ENCODE peak calls at places on chromosomes 5 and 9, in nine cellular contexts. K, X, I, T, L, E, B, C and G are unnamed samples.

GRCh38 chr5:912356-913091 is 19.8 kb downstream of the TRIP13 start:
- DNase-seq in K (no peak), X (peak; percentile 19), I (no peak), T (peak; percentile 96), L (no peak), E (peak; percentile 40), B (no peak), C (no peak), G (no peak)

GRCh38 chr9:136292591-136293448 is 11.1 kb downstream of the CCDC187 start:
- DNase-seq in K (no peak), X (no peak), I (no peak), T (no peak), L (no peak), E (no peak), B (peak; percentile 46), C (no peak), G (no peak)

GRCh38 chr5:162324356-162324755 is 256.8 kb downstream of the GABRG2 start:
- DNase-seq in K (no peak), X (no peak), I (no peak), T (no peak), L (no peak), E (no peak), B (no peak), C (no peak), G (no peak)

GRCh38 chr5:106843812-106844416 is 826.8 kb downstream of the EFNA5 start:
- DNase-seq in K (no peak), X (no peak), I (no peak), T (no peak), L (no peak), E (no peak), B (no peak), C (no peak), G (no peak)

GRCh38 chr9:107375651-107376369 is 92.7 kb downstream of the RAD23B start:
- DNase-seq in K (no peak), X (no peak), I (no peak), T (no peak), L (no peak), E (no peak), B (no peak), C (no peak), G (no peak)

GRCh38 chr9:137167113-137167751 is 2.6 kb downstream of the LRRC26 start:
- DNase-seq in K (no peak), X (no peak), I (no peak), T (no peak), L (no peak), E (no peak), B (no peak), C (no peak), G (no peak)

GRCh38 chr9:94286056-94286455 is 27.0 kb downstream of the ZNF169 start:
- DNase-seq in K (no peak), X (no peak), I (no peak), T (no peak), L (no peak), E (no peak), B (no peak), C (no peak), G (no peak)

GRCh38 chr9:135612437-135612836 is 26.9 kb downstream of the GLT6D1 start:
- DNase-seq in K (no peak), X (no peak), I (no peak), T (no peak), L (no peak), E (no peak), B (no peak), C (no peak), G (no peak)

GRCh38 chr5:137370511-137371071 is 128.5 kb downstream of the SPOCK1 start:
- DNase-seq in K (no peak), X (no peak), I (no peak), T (no peak), L (no peak), E (no peak), B (no peak), C (no peak), G (no peak)

GRCh38 chr9:14441976-14442651 is 128.2 kb upstream of the NFIB start:
- DNase-seq in K (no peak), X (no peak), I (no peak), T (peak; percentile 5), L (no peak), E (no peak), B (no peak), C (no peak), G (no peak)

GRCh38 chr5:138964547-138965174 is 89.5 kb upstream of the LRRTM2 start:
- DNase-seq in K (no peak), X (no peak), I (no peak), T (no peak), L (no peak), E (no peak), B (no peak), C (no peak), G (no peak)

GRCh38 chr9:134618163-134618822 is 23.3 kb upstream of the COL5A1 start:
- DNase-seq in K (no peak), X (peak; percentile 24), I (peak; percentile 31), T (no peak), L (peak; percentile 67), E (no peak), B (peak; percentile 60), C (no peak), G (peak; percentile 63)

GRCh38 chr9:27503623-27504022 is 20.5 kb upstream of the IFNK start:
- DNase-seq in K (no peak), X (no peak), I (no peak), T (no peak), L (no peak), E (no peak), B (no peak), C (no peak), G (no peak)

GRCh38 chr9:111890254-111890791 is 6.3 kb upstream of the UGCG start:
- DNase-seq in K (no peak), X (no peak), I (no peak), T (no peak), L (no peak), E (no peak), B (no peak), C (no peak), G (no peak)

GRCh38 chr5:138947780-138948179 is 72.6 kb upstream of the LRRTM2 start:
- DNase-seq in K (no peak), X (peak; percentile 3), I (no peak), T (no peak), L (no peak), E (no peak), B (no peak), C (no peak), G (no peak)

GRCh38 chr9:110571801-110572490 is 7.6 kb downstream of the SVEP1 start:
- DNase-seq in K (no peak), X (no peak), I (no peak), T (peak; percentile 73), L (no peak), E (no peak), B (no peak), C (no peak), G (no peak)

GRCh38 chr9:118961857-118962256 is 407.4 kb downstream of the BRINP1 start:
- DNase-seq in K (no peak), X (no peak), I (no peak), T (peak; percentile 8), L (no peak), E (no peak), B (no peak), C (no peak), G (no peak)

GRCh38 chr9:98971168-98971914 is 27.6 kb downstream of the COL15A1 start:
- DNase-seq in K (no peak), X (no peak), I (no peak), T (peak; percentile 91), L (no peak), E (no peak), B (no peak), C (no peak), G (no peak)

GRCh38 chr9:98356326-98356725 is 100.9 kb upstream of the TBC1D2 start:
- DNase-seq in K (no peak), X (no peak), I (no peak), T (peak; percentile 64), L (no peak), E (no peak), B (no peak), C (no peak), G (no peak)

GRCh38 chr9:118957585-118957984 is 411.6 kb downstream of the BRINP1 start:
- DNase-seq in K (no peak), X (no peak), I (no peak), T (no peak), L (no peak), E (no peak), B (no peak), C (no peak), G (no peak)

GRCh38 chr9:38652486-38652885 is 32.1 kb upstream of the ANKRD18A start:
- DNase-seq in K (no peak), X (no peak), I (no peak), T (no peak), L (no peak), E (no peak), B (no peak), C (no peak), G (no peak)
- H3K27ac ChIP-seq in K (no peak overlapping the region), X (no peak overlapping the region), I (no peak overlapping the region), T (no peak overlapping the region), L (no peak overlapping the region), E (no peak overlapping the region), B (no peak overlapping the region), C (peak overlapping the region; percentile 87), G (no peak overlapping the region)

DNA sequence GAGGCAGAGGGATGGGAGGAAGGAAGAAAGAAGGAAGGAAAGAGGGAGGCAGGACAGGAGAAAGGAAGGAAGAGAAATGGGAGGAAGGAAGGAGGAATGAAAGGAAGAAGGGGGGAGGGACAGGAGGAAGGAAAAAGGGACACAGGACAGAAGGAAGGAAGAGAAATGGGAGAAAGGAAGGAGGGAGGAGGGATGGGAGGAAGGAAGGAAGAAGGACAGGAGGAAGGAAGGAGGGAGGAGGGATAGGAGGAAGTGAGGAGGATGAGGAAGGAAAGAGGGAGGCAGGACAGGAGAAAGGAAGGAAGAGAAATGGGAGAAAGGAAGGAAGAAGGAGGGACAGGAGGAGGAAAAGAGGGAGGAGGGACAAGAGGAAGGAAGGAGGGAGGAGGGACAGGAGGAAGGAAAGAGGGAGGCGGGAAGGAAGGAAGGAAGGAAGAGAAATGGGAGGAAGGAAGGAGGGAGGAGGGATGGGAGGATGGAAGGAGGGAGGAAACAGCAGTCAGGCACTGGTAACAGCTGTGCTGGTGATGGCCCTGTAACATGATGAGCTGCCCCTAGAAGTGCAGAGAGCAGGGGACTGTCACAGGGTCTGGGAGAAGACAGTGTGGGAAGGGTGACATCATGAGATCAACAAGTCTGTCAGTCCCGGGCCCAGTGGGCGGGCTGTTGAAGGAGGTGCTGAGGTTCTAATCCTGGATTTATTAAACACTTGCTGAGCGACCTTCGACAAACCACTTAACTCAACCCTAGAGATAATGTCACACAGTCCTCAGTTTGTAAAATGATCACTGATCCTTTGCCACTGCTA is 10.7 kb upstream of the IRX1 start:
- DNase-seq in K (no peak), X (no peak), I (no peak), T (no peak), L (no peak), E (no peak), B (no peak), C (no peak), G (no peak)
- H3K27me3 ChIP-seq in K (no peaks in the 10 kb centered on the region), X (peaks cover 26% of the 10 kb centered on the region), I (peaks cover 7% of the 10 kb centered on the region), T (no peaks in the 10 kb centered on the region), L (no peaks in the 10 kb centered on the region), E (no peaks in the 10 kb centered on the region), B (peaks cover 51% of the 10 kb centered on the region), C (peaks cover 98% of the 10 kb centered on the region), G (peaks cover 27% of the 10 kb centered on the region)

GRCh38 chr5:147234825-147235635 is at the start of gene STK32A:
- DNase-seq in K (no peak), X (peak; percentile 43), I (peak; percentile 79), T (no peak), L (no peak), E (no peak), B (peak; percentile 81), C (peak; percentile 34), G (peak; percentile 92)
- H3K4me3 ChIP-seq in K (no peak within 1 kb of the TSS), X (peak within 1 kb of the TSS; percentile 87), I (peak within 1 kb of the TSS; percentile 40), T (peak within 1 kb of the TSS; percentile 33), L (peak within 1 kb of the TSS; percentile 9), E (no peak within 1 kb of the TSS), B (peak within 1 kb of the TSS; percentile 72), C (peak within 1 kb of the TSS; percentile 73), G (peak within 1 kb of the TSS; percentile 56)

GRCh38 chr5:172389578-172390112 is 64.7 kb downstream of the SH3PXD2B start:
- DNase-seq in K (no peak), X (no peak), I (no peak), T (no peak), L (no peak), E (no peak), B (no peak), C (no peak), G (no peak)
- H3K27ac ChIP-seq in K (no peak overlapping the region), X (no peak overlapping the region), I (no peak overlapping the region), T (no peak overlapping the region), L (no peak overlapping the region), E (no peak overlapping the region), B (no peak overlapping the region), C (no peak overlapping the region), G (no peak overlapping the region)